ENCODE peak calls at places on chromosome 7, in seven cellular contexts. X is heart right ventricle; Z is H1; M is stomach; K is IMR-90; Y is ovary; W is CD8-positive, alpha-beta T cell. N is an unnamed sample.

GRCh38 chr7:100169147-100169850 is 882 bp upstream of the GAL3ST4 start:
- DNase-seq in X (no peak), K (no peak), Z (no peak), Y (no peak), M (no peak), W (peak; percentile 51), N (no peak)

GRCh38 chr7:5384618-5385017 is 39.0 kb downstream of the TNRC18 start:
- DNase-seq in X (no peak), Y (no peak), W (no peak), M (no peak), Z (no peak), K (no peak), N (no peak)

GRCh38 chr7:117251687-117252086 is 71.2 kb downstream of the WNT2 start:
- DNase-seq in W (no peak), Y (no peak), K (peak; percentile 91), Z (no peak), X (no peak), M (no peak), N (no peak)

GRCh38 chr7:126845331-126845730 is 407.4 kb downstream of the GRM8 start:
- DNase-seq in X (no peak), Z (no peak), Y (no peak), W (no peak), M (no peak), K (no peak), N (no peak)

GRCh38 chr7:3955751-3956696 is 655.0 kb downstream of the SDK1 start:
- DNase-seq in W (no peak), M (no peak), Y (no peak), K (peak; percentile 65), Z (no peak), X (no peak), N (no peak)

GRCh38 chr7:100446040-100446439 is 9.7 kb upstream of the PPP1R35 start:
- DNase-seq in W (no peak), Y (no peak), X (no peak), Z (no peak), M (no peak), K (peak; percentile 65), N (no peak)

GRCh38 chr7:5429857-5430611 is 6.4 kb upstream of the TNRC18 start:
- DNase-seq in Z (no peak), K (peak; percentile 30), Y (peak; percentile 54), W (no peak), M (peak; percentile 53), X (no peak), N (no peak)

GRCh38 chr7:101114492-101114891 is 12.4 kb upstream of the SERPINE1 start:
- DNase-seq in M (no peak), K (no peak), X (no peak), Z (no peak), W (no peak), Y (no peak), N (no peak)

GRCh38 chr7:29146888-29147609 is 712 bp upstream of the CPVL start:
- DNase-seq in M (peak; percentile 45), Z (no peak), K (no peak), W (no peak), X (peak; percentile 72), Y (peak; percentile 24), N (no peak)

GRCh38 chr7:44320794-44321371 is 4.5 kb downstream of the CAMK2B start:
- DNase-seq in Z (no peak), K (no peak), M (no peak), Y (no peak), W (no peak), X (no peak), N (no peak)

GRCh38 chr7:15498465-15498864 is 63.4 kb downstream of the AGMO start:
- DNase-seq in K (no peak), X (no peak), Z (no peak), Y (no peak), W (no peak), M (no peak), N (no peak)

GRCh38 chr7:15485431-15485830 is 76.4 kb downstream of the AGMO start:
- DNase-seq in X (no peak), W (no peak), Z (no peak), K (no peak), Y (no peak), M (no peak), N (no peak)

GRCh38 chr7:92740134-92740533 is 96.2 kb downstream of the CDK6 start:
- DNase-seq in W (no peak), Y (no peak), M (no peak), K (no peak), X (no peak), Z (no peak), N (no peak)

GRCh38 chr7:121398246-121398645 is 2.1 kb upstream of the FAM3C start:
- DNase-seq in X (no peak), Z (no peak), W (no peak), M (peak; percentile 39), K (no peak), Y (no peak), N (no peak)

GRCh38 chr7:2824678-2825461 is 19.2 kb downstream of the GNA12 start:
- DNase-seq in X (no peak), K (peak; percentile 37), Y (no peak), W (no peak), M (no peak), Z (peak; percentile 73), N (no peak)

GRCh38 chr7:73451780-73452398 is 18.3 kb downstream of the FZD9 start:
- DNase-seq in M (no peak), W (no peak), Z (no peak), Y (peak; percentile 38), X (no peak), K (peak; percentile 74), N (no peak)

GRCh38 chr7:43658718-43659548 is 70.4 kb downstream of the COA1 start:
- DNase-seq in Y (no peak), W (no peak), Z (no peak), K (peak; percentile 93), M (no peak), X (no peak), N (no peak)

GRCh38 chr7:129951076-129952011 is 1.4 kb downstream of the UBE2H start:
- DNase-seq in M (no peak), W (no peak), Y (peak; percentile 45), K (no peak), Z (no peak), X (peak; percentile 38), N (no peak)

GRCh38 chr7:100061518-100062193 is 12.1 kb downstream of the ZSCAN21 start:
- DNase-seq in K (no peak), Z (no peak), M (no peak), Y (no peak), W (no peak), X (no peak), N (no peak)

DNA sequence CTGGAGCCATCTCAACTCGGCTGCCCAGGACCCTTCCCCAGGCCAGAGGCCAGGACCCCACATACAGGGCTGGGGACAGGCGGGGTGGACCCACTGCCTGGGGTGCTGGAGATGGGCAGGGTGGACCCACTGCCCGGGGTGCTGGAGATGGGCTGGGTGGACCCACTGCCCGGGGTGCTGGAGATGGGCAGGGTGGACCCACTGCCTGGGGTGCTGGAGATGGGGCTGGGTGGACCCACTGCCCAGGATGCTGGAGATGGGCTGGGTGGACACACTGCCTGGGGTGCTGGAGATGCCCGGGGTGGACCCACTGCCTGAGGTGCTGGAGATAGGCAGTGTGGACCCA is 32.4 kb upstream of the FOXL3 start:
- DNase-seq in Y (no peak), W (no peak), M (no peak), K (no peak), X (no peak), Z (no peak), N (no peak)
- H3K9me3 ChIP-seq in Y (no peaks in the 10 kb centered on the region), W (no peaks in the 10 kb centered on the region), M (peaks cover 9% of the 10 kb centered on the region), K (peaks cover 24% of the 10 kb centered on the region), X (peaks cover 14% of the 10 kb centered on the region), Z (peaks cover 97% of the 10 kb centered on the region), N (no peaks in the 10 kb centered on the region)

GRCh38 chr7:134553976-134554375 is 5.1 kb downstream of the AKR1B15 start:
- DNase-seq in X (no peak), Z (no peak), K (peak; percentile 5), Y (no peak), W (no peak), M (peak; percentile 34), N (no peak)
- TF ChIP-seq CTCF in X (no peak), Z (peak; percentile 20), K (no peak), Y (no peak), W (no peak), M (peak; percentile 27), N (no peak)

GRCh38 chr7:8000315-8000941 is 31.8 kb downstream of the GLCCI1 start:
- DNase-seq in M (no peak), Y (no peak), X (no peak), K (no peak), Z (no peak), W (no peak), N (no peak)

GRCh38 chr7:7992502-7992901 is 23.9 kb downstream of the GLCCI1 start:
- DNase-seq in K (peak; percentile 17), W (no peak), M (no peak), Z (no peak), X (no peak), Y (no peak), N (no peak)

GRCh38 chr7:7996568-7996967 is 28.0 kb downstream of the GLCCI1 start:
- DNase-seq in X (no peak), Y (no peak), Z (no peak), M (no peak), K (peak; percentile 30), W (no peak), N (no peak)
- H3K9me3 ChIP-seq in X (peaks cover 44% of the 10 kb centered on the region), Y (no peaks in the 10 kb centered on the region), Z (peaks cover 5% of the 10 kb centered on the region), M (peaks cover 32% of the 10 kb centered on the region), K (peaks cover 2% of the 10 kb centered on the region), W (no peaks in the 10 kb centered on the region), N (peaks cover 19% of the 10 kb centered on the region)

GRCh38 chr7:158819571-158820203 is 9.6 kb downstream of the ESYT2 start:
- DNase-seq in K (no peak), X (no peak), M (no peak), Y (no peak), W (no peak), Z (no peak), N (no peak)

GRCh38 chr7:158816995-158817394 is 12.3 kb downstream of the ESYT2 start:
- DNase-seq in W (no peak), M (peak; percentile 40), K (no peak), Z (no peak), X (no peak), Y (no peak), N (no peak)

GRCh38 chr7:158816271-158816670 is 13.0 kb downstream of the ESYT2 start:
- DNase-seq in W (no peak), X (no peak), Y (no peak), M (no peak), Z (no peak), K (no peak), N (no peak)

GRCh38 chr7:158820656-158821055 is 8.7 kb downstream of the ESYT2 start:
- DNase-seq in W (no peak), M (no peak), X (no peak), Z (no peak), Y (no peak), K (peak; percentile 41), N (no peak)

DNA sequence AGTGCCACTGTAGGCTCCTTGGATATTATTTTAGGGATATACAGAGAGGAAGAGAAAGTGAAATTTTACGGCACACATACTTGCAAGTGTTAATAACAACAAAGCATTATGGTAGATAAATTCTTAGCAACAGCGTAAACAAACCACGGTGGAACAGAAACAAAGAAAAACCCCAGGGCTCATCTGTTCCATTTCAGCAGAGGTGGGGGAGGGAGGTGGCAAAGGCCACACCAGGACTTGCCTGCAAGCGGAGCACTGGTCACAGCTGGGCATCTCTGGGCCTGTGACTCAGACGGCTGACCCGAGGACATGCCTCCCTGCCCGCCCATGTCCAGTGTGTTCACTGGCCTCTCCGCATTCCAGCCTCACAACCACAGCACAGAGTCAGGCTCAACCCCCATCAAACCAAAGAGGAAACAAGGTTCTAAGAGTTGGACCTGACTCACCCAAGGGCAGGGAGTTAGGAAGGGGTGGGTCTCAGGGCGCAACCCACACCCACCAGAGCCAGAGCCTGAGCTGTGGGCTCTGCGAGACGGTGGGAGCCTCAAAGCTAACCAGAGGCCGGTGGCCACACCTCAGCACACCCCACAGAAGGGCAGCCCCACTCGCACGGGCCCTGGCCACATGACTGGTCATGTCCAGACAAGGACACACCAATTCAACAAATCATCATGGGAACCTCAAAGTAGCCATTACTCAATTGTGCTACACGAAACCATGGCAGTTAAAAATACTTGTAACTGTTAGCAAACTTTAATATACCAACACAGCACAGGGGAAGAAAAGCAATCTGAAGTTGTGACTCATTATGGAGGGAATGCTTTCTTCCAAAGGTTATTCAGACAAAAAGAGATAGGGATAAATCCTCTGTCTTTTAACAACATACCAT is 10.7 kb downstream of the ESYT2 start:
- DNase-seq in W (peak; percentile 84), Z (peak; percentile 50), M (peak; percentile 72), K (peak; percentile 96), Y (peak; percentile 82), X (peak; percentile 91), N (peak; percentile 65)
- TF ChIP-seq CTCF in W (no peak), Z (no peak), M (no peak), K (peak; percentile 13), Y (no peak), X (no peak), N (no peak)